ENCODE peak calls at places on chromosomes 4 and X, in eight cellular contexts. V is tibial nerve; P is IMR-90; M is left ventricle myocardium inferior; N is sigmoid colon; Q is CD8-positive, alpha-beta T cell; X is neural progenitor cell; J is PC-9. D is an unnamed sample.
A peak's percentile ranks its signal among the peaks of the same experiment; 100 is the strongest.

GRCh38 chr4:37014584-37014983 is 230.0 kb upstream of the NWD2 start:
- DNase-seq in Q (no peak), P (no peak), V (no peak), J (no peak), M (no peak), N (no peak), X (no peak), D (no peak)

GRCh38 chr4:42750091-42750490 is 93.2 kb upstream of the ATP8A1 start:
- DNase-seq in N (no peak), P (no peak), V (no peak), X (no peak), J (no peak), Q (peak; percentile 51), M (no peak), D (no peak)

GRCh38 chr4:93646225-93646930 is 182.2 kb upstream of the ATOH1 start:
- DNase-seq in Q (no peak), M (no peak), J (no peak), N (no peak), X (no peak), P (peak; percentile 19), V (no peak), D (no peak)

GRCh38 chr4:6541789-6542188 is 33.2 kb upstream of the MAN2B2 start:
- DNase-seq in P (no peak), N (no peak), M (no peak), X (no peak), J (no peak), V (no peak), Q (no peak), D (no peak)

GRCh38 chr4:27316176-27316575 is 455.5 kb downstream of the STIM2 start:
- DNase-seq in V (no peak), X (no peak), N (no peak), M (no peak), J (no peak), P (no peak), Q (no peak), D (no peak)

GRCh38 chr4:109072595-109072994 is 229.9 kb downstream of the COL25A1 start:
- DNase-seq in Q (no peak), P (peak; percentile 77), N (no peak), J (no peak), X (no peak), M (no peak), V (peak; percentile 89), D (no peak)

GRCh38 chr4:120536884-120537283 is 385.6 kb downstream of the PRDM5 start:
- DNase-seq in P (no peak), Q (no peak), M (no peak), J (no peak), X (no peak), N (no peak), V (no peak), D (no peak)

GRCh38 chrX:154819771-154820341 is 14.6 kb upstream of the MPP1 start:
- DNase-seq in Q (no peak), V (no peak), J (no peak), P (no peak), N (no peak), M (no peak), X (no peak), D (no peak)

GRCh38 chr4:62470020-62470419 is 1269.9 kb downstream of the ADGRL3 start:
- DNase-seq in N (no peak), M (no peak), Q (no peak), V (no peak), P (no peak), J (no peak), X (no peak), D (no peak)

GRCh38 chrX:9670136-9670905 is 95.3 kb downstream of the GPR143 start:
- DNase-seq in P (peak; percentile 66), J (no peak), V (no peak), Q (no peak), M (no peak), N (no peak), X (no peak), D (no peak)

GRCh38 chrX:14660970-14661369 is 131.6 kb downstream of the GLRA2 start:
- DNase-seq in N (no peak), X (no peak), J (no peak), Q (no peak), M (no peak), P (no peak), V (no peak), D (no peak)

GRCh38 chr4:112894480-112894879 is 155.0 kb upstream of the ANK2 start:
- DNase-seq in M (no peak), P (no peak), Q (no peak), J (no peak), N (no peak), V (no peak), X (no peak), D (no peak)

GRCh38 chrX:74603040-74603439 is 11.4 kb downstream of the RLIM start:
- DNase-seq in X (no peak), J (no peak), Q (no peak), V (no peak), M (no peak), N (no peak), P (no peak), D (no peak)

GRCh38 chrX:100368167-100368566 is 41.9 kb downstream of the PCDH19 start:
- DNase-seq in M (no peak), N (no peak), V (no peak), X (peak; percentile 42), Q (no peak), P (peak; percentile 0), J (peak; percentile 3), D (no peak)

GRCh38 chr4:110631582-110632505 is 9.0 kb upstream of the PITX2 start:
- DNase-seq in P (peak; percentile 84), X (peak; percentile 94), V (peak; percentile 45), M (peak; percentile 49), J (peak; percentile 66), Q (no peak), N (peak; percentile 76), D (no peak)

GRCh38 chr4:120263623-120264022 is 197.0 kb upstream of the MAD2L1 start:
- DNase-seq in Q (no peak), J (no peak), V (no peak), P (no peak), M (no peak), N (no peak), X (peak; percentile 50), D (no peak)

GRCh38 chr4:97215426-97215825 is 927.9 kb downstream of the STPG2 start:
- DNase-seq in N (no peak), J (no peak), P (no peak), V (no peak), X (peak; percentile 52), Q (no peak), M (no peak), D (no peak)

GRCh38 chr4:133147922-133148689 is 988 bp upstream of the PCDH10 start:
- DNase-seq in M (no peak), J (no peak), P (peak; percentile 21), N (peak; percentile 67), X (peak; percentile 78), V (no peak), Q (no peak), D (no peak)

GRCh38 chrX:145727476-145727875 is 90.2 kb upstream of the SLITRK2 start:
- DNase-seq in Q (no peak), N (no peak), V (no peak), P (no peak), M (no peak), J (no peak), X (peak; percentile 8), D (no peak)

GRCh38 chrX:152450076-152450475 is 1.0 kb downstream of the GABRA3 start:
- DNase-seq in Q (no peak), P (no peak), V (no peak), N (no peak), M (no peak), X (no peak), J (no peak), D (no peak)

GRCh38 chrX:65871671-65872311 is 168.1 kb downstream of the VSIG4 start:
- DNase-seq in V (no peak), P (no peak), N (no peak), Q (no peak), X (peak; percentile 40), J (peak; percentile 21), M (no peak), D (no peak)

DNA sequence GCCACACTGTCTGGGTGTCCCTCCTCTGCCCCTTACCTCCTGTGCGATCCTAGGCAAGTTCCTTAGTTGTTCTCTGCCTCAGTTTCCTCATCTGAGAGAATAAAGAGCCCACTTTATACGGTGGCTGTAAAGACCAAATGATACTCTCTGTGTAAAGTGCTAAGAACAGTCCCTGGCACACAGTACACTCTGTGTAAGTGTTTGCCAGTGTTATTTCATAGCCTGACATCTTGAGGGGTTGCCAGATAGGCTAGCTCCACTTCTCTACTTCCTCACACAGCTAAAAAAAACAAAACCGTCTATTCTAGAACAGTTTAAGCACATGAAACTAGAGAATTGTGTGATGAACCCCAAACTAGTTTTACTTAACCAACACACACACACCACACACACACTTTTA is 17.1 kb downstream of the SPON2 start:
- DNase-seq in P (no peak), J (no peak), N (no peak), Q (no peak), X (no peak), V (no peak), M (no peak), D (no peak)
- H3K4me3 ChIP-seq in P (no peak overlapping the region), J (no peak overlapping the region), N (no peak overlapping the region), Q (no peak overlapping the region), X (no peak overlapping the region), V (no peak overlapping the region), M (no peak overlapping the region), D (no peak overlapping the region)

GRCh38 chr4:98929341-98930267 is 671 bp upstream of the EIF4E start:
- DNase-seq in P (peak; percentile 98), X (no peak), N (peak; percentile 84), Q (peak; percentile 59), V (peak; percentile 51), J (peak; percentile 66), M (peak; percentile 39), D (peak; percentile 90)
- TF ChIP-seq CTCF in P (peak; percentile 6), X (no peak), N (no peak), Q (no peak), V (no peak), J (no peak), M (peak; percentile 52), D (no peak)

GRCh38 chr4:40915318-40916217 is 165.8 kb downstream of the NSUN7 start:
- DNase-seq in N (peak; percentile 42), M (no peak), J (no peak), Q (no peak), P (peak; percentile 57), V (no peak), X (peak; percentile 29), D (no peak)

GRCh38 chr4:40918330-40918729 is 168.6 kb downstream of the NSUN7 start:
- DNase-seq in M (peak; percentile 68), Q (no peak), V (peak; percentile 76), J (peak; percentile 17), P (peak; percentile 84), X (no peak), N (peak; percentile 87), D (peak; percentile 87)

GRCh38 chr4:40910706-40911105 is 161.0 kb downstream of the NSUN7 start:
- DNase-seq in M (no peak), N (no peak), Q (no peak), P (peak; percentile 49), J (no peak), X (no peak), V (no peak), D (no peak)

GRCh38 chr4:40912455-40913055 is 162.8 kb downstream of the NSUN7 start:
- DNase-seq in N (no peak), Q (no peak), V (no peak), M (no peak), X (no peak), P (peak; percentile 71), J (no peak), D (no peak)

GRCh38 chr4:40916218-40916555 is 166.4 kb downstream of the NSUN7 start:
- DNase-seq in V (no peak), X (no peak), N (no peak), J (no peak), Q (no peak), M (no peak), P (peak; percentile 77), D (no peak)
- H3K27ac ChIP-seq in V (no peak overlapping the region), X (no peak overlapping the region), N (no peak overlapping the region), J (no peak overlapping the region), Q (no peak overlapping the region), M (peak overlapping the region; percentile 2), P (no peak overlapping the region), D (no peak overlapping the region)

GRCh38 chr4:40197879-40198689 is 1.3 kb downstream of the RHOH start:
- DNase-seq in J (no peak), X (no peak), N (no peak), P (no peak), V (no peak), M (no peak), Q (peak; percentile 61), D (no peak)
- H3K4me3 ChIP-seq in J (no peak overlapping the region), X (peak overlapping the region; percentile 43), N (no peak overlapping the region), P (no peak overlapping the region), V (peak overlapping the region; percentile 19), M (no peak overlapping the region), Q (peak overlapping the region; percentile 87), D (no peak overlapping the region)